ENCODE peak calls at places on chromosomes 1 and 21, in six cellular contexts. M is psoas muscle, Z is esophagus squamous epithelium, I is coronary artery, B is IMR-90, A is right atrium auricular region. T is an unnamed sample.
A peak's percentile ranks its signal among the peaks of the same experiment; 100 is the strongest.

GRCh38 chr1:207404849-207405525 is 49.1 kb upstream of the CR2 start:
- DNase-seq in M (no peak), Z (no peak), I (no peak), A (no peak), B (peak; percentile 78), T (peak; percentile 85)

GRCh38 chr1:180534199-180534598 is 24.6 kb upstream of the OVAAL start:
- DNase-seq in B (no peak), A (no peak), I (no peak), Z (no peak), M (no peak), T (no peak)

GRCh38 chr21:23960769-23961168 is 1646.5 kb downstream of the MRPL39 start:
- DNase-seq in A (no peak), M (no peak), Z (no peak), I (no peak), B (no peak), T (no peak)

GRCh38 chr1:241411776-241412338 is 54.9 kb upstream of the RGS7 start:
- DNase-seq in A (no peak), B (no peak), M (no peak), I (no peak), Z (no peak), T (no peak)

GRCh38 chr1:85865183-85865582 is 156.9 kb upstream of the ZNHIT6 start:
- DNase-seq in A (no peak), M (no peak), I (no peak), B (peak; percentile 12), Z (no peak), T (peak; percentile 32)

GRCh38 chr1:39195166-39196111 is 9.1 kb upstream of the MACF1 start:
- DNase-seq in I (no peak), B (peak; percentile 83), A (no peak), M (no peak), Z (no peak), T (peak; percentile 53)

GRCh38 chr1:199931666-199932377 is 95.7 kb upstream of the NR5A2 start:
- DNase-seq in M (no peak), I (no peak), Z (no peak), A (no peak), B (no peak), T (peak; percentile 17)

GRCh38 chr1:151989131-151989868 is 4.4 kb downstream of the S100A10 start:
- DNase-seq in M (peak; percentile 79), B (peak; percentile 83), A (peak; percentile 88), Z (no peak), I (peak; percentile 90), T (peak; percentile 89)

GRCh38 chr21:31117046-31117916 is 79.0 kb upstream of the KRTAP19-8 start:
- DNase-seq in I (no peak), A (no peak), Z (no peak), M (no peak), B (peak; percentile 86), T (peak; percentile 81)

GRCh38 chr1:220527279-220528048 is 472 bp upstream of the MARK1 start:
- DNase-seq in I (peak; percentile 77), A (no peak), M (peak; percentile 25), Z (no peak), B (no peak), T (no peak)

GRCh38 chr1:89799495-89799894 is 21.3 kb upstream of the LRRC8D start:
- DNase-seq in I (no peak), Z (no peak), A (no peak), M (no peak), B (no peak), T (no peak)

GRCh38 chr1:164610528-164611222 is 51.7 kb downstream of the PBX1 start:
- DNase-seq in I (no peak), Z (no peak), M (no peak), A (no peak), B (no peak), T (no peak)

GRCh38 chr1:65558215-65558614 is 137.7 kb downstream of the LEPR start:
- DNase-seq in I (no peak), A (no peak), Z (no peak), M (no peak), B (no peak), T (peak; percentile 9)

GRCh38 chr21:33668180-33668579 is 25.9 kb downstream of the ITSN1 start:
- DNase-seq in Z (no peak), A (no peak), B (peak; percentile 29), M (no peak), I (no peak), T (peak; percentile 35)

GRCh38 chr1:27883536-27884181 is 11.3 kb downstream of the THEMIS2 start:
- DNase-seq in I (no peak), A (no peak), Z (no peak), B (no peak), M (no peak), T (no peak)

GRCh38 chr21:28793043-28793442 is 199.6 kb downstream of the LTN1 start:
- DNase-seq in I (no peak), Z (no peak), M (no peak), B (peak; percentile 73), A (no peak), T (peak; percentile 86)

GRCh38 chr21:43703068-43703880 is 15.7 kb upstream of the PDXK start:
- DNase-seq in A (no peak), Z (no peak), B (peak; percentile 68), M (peak; percentile 46), I (no peak), T (peak; percentile 79)

GRCh38 chr1:245583575-245584330 is 429.0 kb downstream of the KIF26B start:
- DNase-seq in I (no peak), A (no peak), B (no peak), M (no peak), Z (no peak), T (peak; percentile 25)

GRCh38 chr1:160125761-160126160 is 10.2 kb downstream of the ATP1A2 start:
- DNase-seq in A (no peak), B (peak; percentile 52), I (no peak), M (no peak), Z (no peak), T (peak; percentile 26)

GRCh38 chr21:40685121-40685630 is 161.8 kb downstream of the DSCAM start:
- DNase-seq in A (no peak), M (no peak), B (no peak), I (no peak), Z (no peak), T (no peak)

GRCh38 chr21:37877171-37877570 is 39.1 kb downstream of the KCNJ6 start:
- DNase-seq in A (no peak), M (no peak), B (peak; percentile 70), Z (no peak), I (no peak), T (peak; percentile 44)

GRCh38 chr1:159068877-159069276 is 7.7 kb downstream of the AIM2 start:
- DNase-seq in A (no peak), Z (no peak), B (peak; percentile 78), I (no peak), M (no peak), T (peak; percentile 82)

GRCh38 chr1:230809205-230809990 is 58.9 kb downstream of the C1orf198 start:
- DNase-seq in A (peak; percentile 21), B (no peak), M (no peak), I (peak; percentile 64), Z (no peak), T (no peak)

GRCh38 chr21:43611598-43612369 is 47.5 kb downstream of the HSF2BP start:
- DNase-seq in M (peak; percentile 71), Z (no peak), I (no peak), B (peak; percentile 95), A (peak; percentile 86), T (peak; percentile 75)

GRCh38 chr1:224529844-224530243 is 86.3 kb upstream of the CNIH3 start:
- DNase-seq in M (no peak), A (no peak), B (no peak), I (no peak), Z (no peak), T (no peak)

GRCh38 chr21:35587841-35588390 is 472.4 kb downstream of the SETD4 start:
- DNase-seq in M (no peak), A (no peak), Z (no peak), I (no peak), B (no peak), T (no peak)

GRCh38 chr21:35594905-35595304 is 465.4 kb downstream of the SETD4 start:
- DNase-seq in M (no peak), B (no peak), A (no peak), I (no peak), Z (no peak), T (no peak)

GRCh38 chr21:35597750-35598339 is 462.5 kb downstream of the SETD4 start:
- DNase-seq in B (no peak), I (no peak), Z (no peak), A (no peak), M (no peak), T (no peak)

DNA sequence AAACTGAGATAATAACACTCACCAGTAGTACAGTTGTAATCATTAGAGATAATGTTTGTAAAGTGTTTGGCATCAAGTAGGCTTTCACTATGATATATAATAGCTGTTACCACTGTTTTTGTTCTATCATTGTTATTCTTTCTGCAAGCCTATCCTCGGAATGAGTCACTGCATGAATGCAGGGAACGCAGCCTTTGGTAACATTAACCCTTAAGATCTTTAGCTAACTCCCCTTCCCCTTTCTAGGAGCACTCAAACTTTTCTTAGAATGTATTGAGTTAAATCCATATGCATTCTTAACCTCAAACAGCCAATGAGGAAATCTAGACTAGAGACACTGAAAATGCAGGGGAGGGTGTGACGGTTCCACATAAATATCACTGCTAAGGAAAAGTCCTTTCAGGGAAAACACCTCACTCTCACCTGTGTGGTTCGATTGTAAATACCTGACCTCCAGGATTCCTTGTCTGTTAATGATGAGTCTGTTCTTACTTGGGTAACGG is 467.3 kb downstream of the SETD4 start:
- DNase-seq in I (no peak), M (no peak), A (no peak), B (peak; percentile 70), Z (no peak), T (peak; percentile 52)
- H3K4me3 ChIP-seq in I (no peak overlapping the region), M (no peak overlapping the region), A (no peak overlapping the region), B (no peak overlapping the region), Z (no peak overlapping the region), T (no peak overlapping the region)

DNA sequence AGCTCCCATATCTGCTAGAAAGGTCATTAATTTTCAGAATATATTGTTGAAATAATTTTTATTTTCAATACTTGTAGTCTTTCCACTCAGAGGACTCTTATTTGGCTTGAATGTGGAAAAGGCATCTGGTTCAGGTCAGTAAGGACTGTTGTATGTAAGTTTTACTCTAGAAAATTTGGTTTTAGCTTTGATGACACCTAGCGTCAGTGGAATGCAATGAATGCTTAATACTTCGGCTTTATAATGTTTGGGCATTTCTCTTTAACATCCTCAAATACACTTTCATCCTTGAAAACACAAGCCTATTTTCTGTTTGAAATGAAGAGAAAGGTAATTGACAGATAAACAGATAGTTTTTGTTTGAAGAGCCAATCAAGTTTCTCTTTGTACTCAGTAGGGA is 63.3 kb downstream of the LRRC40 start:
- DNase-seq in A (no peak), I (no peak), B (peak; percentile 45), M (no peak), Z (no peak), T (peak; percentile 61)
- TF ChIP-seq CTCF in A (peak; percentile 20), I (no peak), B (peak; percentile 43), M (peak; percentile 14), Z (no peak), T (peak; percentile 51)

GRCh38 chr1:154619181-154619948 is 11.4 kb upstream of the ADAR start:
- DNase-seq in M (no peak), A (no peak), B (no peak), I (no peak), Z (no peak), T (no peak)
- H3K4me3 ChIP-seq in M (no peak overlapping the region), A (no peak overlapping the region), B (no peak overlapping the region), I (no peak overlapping the region), Z (no peak overlapping the region), T (no peak overlapping the region)

DNA sequence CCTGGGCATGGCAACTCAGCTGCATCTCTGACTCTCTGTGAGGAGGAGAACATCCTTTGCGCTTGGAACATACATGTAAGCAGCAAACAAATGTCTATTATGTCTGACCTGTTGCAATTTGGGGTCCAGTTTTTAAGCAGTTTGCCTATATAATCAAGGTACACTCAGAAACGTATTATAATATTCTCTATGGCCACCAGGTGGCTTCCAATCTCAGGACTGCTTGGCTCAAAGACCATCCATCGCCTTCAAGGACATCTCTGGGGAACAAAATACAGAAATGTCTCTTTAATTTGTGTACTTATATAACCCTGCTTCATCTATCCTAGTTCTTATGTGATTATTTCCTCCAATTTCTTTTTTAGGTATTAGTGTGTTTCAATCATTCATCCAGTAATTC is 227.2 kb downstream of the OLFM3 start:
- DNase-seq in A (no peak), I (no peak), Z (no peak), B (peak; percentile 0), M (no peak), T (peak; percentile 3)
- TF ChIP-seq CTCF in A (no peak), I (no peak), Z (peak; percentile 14), B (no peak), M (no peak), T (peak; percentile 43)

T was measured in cardiac fibroblast.